ENCODE peak calls at places on chromosomes 3 and 15, in four cellular contexts. T is K562, A is GM23338, R is HL-60. F is an unnamed sample.

GRCh38 chr15:79160211-79160610 is 69.6 kb upstream of the RASGRF1 start:
- DNase-seq in R (no peak), T (no peak), A (no peak), F (no peak)

GRCh38 chr3:142782616-142783015 is 58.8 kb downstream of the TRPC1 start:
- DNase-seq in A (no peak), T (no peak), R (no peak), F (no peak)

GRCh38 chr15:90004671-90005070 is 3.5 kb downstream of the ZNF710 start:
- DNase-seq in A (no peak), T (no peak), R (peak), F (peak)

GRCh38 chr3:143963946-143964345 is 7.7 kb upstream of the DIPK2A start:
- DNase-seq in R (peak), T (no peak), A (no peak), F (no peak)

GRCh38 chr15:97993310-97993738 is 32.8 kb downstream of the ARRDC4 start:
- DNase-seq in R (no peak), T (peak), A (no peak), F (no peak)

GRCh38 chr3:157030712-157031111 is 129.2 kb downstream of the CCNL1 start:
- DNase-seq in A (no peak), T (no peak), R (no peak), F (no peak)

GRCh38 chr15:28125673-28126651 is 26.8 kb upstream of the OCA2 start:
- DNase-seq in T (peak), A (peak), R (peak), F (peak)

GRCh38 chr3:10015476-10015904 is 10.7 kb upstream of the FANCD2 start:
- DNase-seq in R (peak), T (no peak), A (no peak), F (peak)

GRCh38 chr15:40409366-40409765 is 3.8 kb downstream of the IVD start:
- DNase-seq in A (no peak), T (no peak), R (no peak), F (no peak)

GRCh38 chr3:111650378-111651275 is 55.5 kb upstream of the ZBED2 start:
- DNase-seq in A (no peak), R (no peak), T (no peak), F (no peak)

GRCh38 chr15:39193611-39194010 is 387.3 kb upstream of the THBS1 start:
- DNase-seq in R (no peak), A (no peak), T (no peak), F (peak)

GRCh38 chr15:69780374-69780773 is 317.3 kb downstream of the TLE3 start:
- DNase-seq in A (no peak), T (no peak), R (no peak), F (no peak)

GRCh38 chr3:184237772-184238171 is 8.4 kb downstream of the VWA5B2 start:
- DNase-seq in T (no peak), A (no peak), R (no peak), F (no peak)

GRCh38 chr3:26068890-26069289 is 279.0 kb downstream of the OXSM start:
- DNase-seq in R (no peak), A (no peak), T (no peak), F (no peak)

GRCh38 chr3:20316238-20316637 is 130.2 kb upstream of the SGO1 start:
- DNase-seq in R (no peak), T (no peak), A (no peak), F (no peak)

GRCh38 chr3:186978712-186979111 is 48.4 kb downstream of the ST6GAL1 start:
- DNase-seq in R (no peak), T (no peak), A (no peak), F (no peak)

GRCh38 chr3:52455283-52456168 is at the start of gene NISCH:
- DNase-seq in A (peak), R (peak), T (peak), F (peak)

GRCh38 chr3:169668957-169669681 is 5.6 kb upstream of the MECOM start:
- DNase-seq in T (peak), R (peak), A (peak), F (peak)

GRCh38 chr3:45687828-45688193 is 1.4 kb upstream of the SACM1L start:
- DNase-seq in T (no peak), R (no peak), A (no peak), F (no peak)

GRCh38 chr3:52052831-52053306 is 3.5 kb downstream of the DUSP7 start:
- DNase-seq in T (peak), R (peak), A (peak), F (peak)

GRCh38 chr3:119295816-119296484 is 1.8 kb downstream of the ARHGAP31 start:
- DNase-seq in R (no peak), A (no peak), T (no peak), F (no peak)

GRCh38 chr15:92714071-92714456 is 58.5 kb upstream of the FAM174B start:
- DNase-seq in R (no peak), A (peak), T (no peak), F (peak)

GRCh38 chr3:31879365-31879764 is 101.7 kb downstream of the OSBPL10 start:
- DNase-seq in A (no peak), T (no peak), R (no peak), F (no peak)

GRCh38 chr3:106206165-106206564 is 337.4 kb upstream of the CBLB start:
- DNase-seq in A (peak), T (no peak), R (peak), F (no peak)

GRCh38 chr3:55719508-55719907 is 232.4 kb upstream of the WNT5A start:
- DNase-seq in R (no peak), A (no peak), T (no peak), F (no peak)

GRCh38 chr15:82799183-82799841 is 6.6 kb downstream of the FSD2 start:
- DNase-seq in R (no peak), A (no peak), T (peak), F (no peak)

GRCh38 chr15:71743861-71744382 is 66.4 kb upstream of the NR2E3 start:
- DNase-seq in A (peak), T (peak), R (peak), F (peak)

GRCh38 chr15:72319360-72319984 is 485 bp downstream of the CELF6 start:
- DNase-seq in A (peak), T (no peak), R (no peak), F (peak)

GRCh38 chr3:186880392-186880791 is 37.9 kb downstream of the ADIPOQ start:
- DNase-seq in T (no peak), R (no peak), A (no peak), F (no peak)

GRCh38 chr3:148232409-148232808 is 465.3 kb upstream of the AGTR1 start:
- DNase-seq in T (no peak), R (no peak), A (no peak), F (no peak)

GRCh38 chr3:60574046-60574769 is 677.0 kb downstream of the FHIT start:
- DNase-seq in A (no peak), R (no peak), T (no peak), F (no peak)

GRCh38 chr3:104635872-104636580 is 730.7 kb upstream of the ALCAM start:
- DNase-seq in A (peak), T (no peak), R (no peak), F (peak)

GRCh38 chr15:68655686-68656437 is 77.1 kb downstream of the CORO2B start:
- DNase-seq in A (no peak), R (no peak), T (no peak), F (no peak)

GRCh38 chr3:14899993-14900618 is 47.3 kb upstream of the NR2C2 start:
- DNase-seq in A (peak), R (no peak), T (no peak), F (no peak)

GRCh38 chr3:53724566-53724965 is 121.7 kb downstream of the CHDH start:
- DNase-seq in R (no peak), T (no peak), A (no peak), F (no peak)

GRCh38 chr3:152309031-152309430 is 40.3 kb downstream of the MBNL1 start:
- DNase-seq in A (no peak), T (no peak), R (no peak), F (no peak)

GRCh38 chr15:74631935-74632560 is 16.4 kb downstream of the CLK3 start:
- DNase-seq in R (peak), A (peak), T (peak), F (peak)

GRCh38 chr3:27533718-27534578 is 49.8 kb upstream of the SLC4A7 start:
- DNase-seq in A (peak), R (peak), T (no peak), F (peak)
- TF ChIP-seq REST in A (no peak), R (no peak), T (no peak), F (no peak)

DNA sequence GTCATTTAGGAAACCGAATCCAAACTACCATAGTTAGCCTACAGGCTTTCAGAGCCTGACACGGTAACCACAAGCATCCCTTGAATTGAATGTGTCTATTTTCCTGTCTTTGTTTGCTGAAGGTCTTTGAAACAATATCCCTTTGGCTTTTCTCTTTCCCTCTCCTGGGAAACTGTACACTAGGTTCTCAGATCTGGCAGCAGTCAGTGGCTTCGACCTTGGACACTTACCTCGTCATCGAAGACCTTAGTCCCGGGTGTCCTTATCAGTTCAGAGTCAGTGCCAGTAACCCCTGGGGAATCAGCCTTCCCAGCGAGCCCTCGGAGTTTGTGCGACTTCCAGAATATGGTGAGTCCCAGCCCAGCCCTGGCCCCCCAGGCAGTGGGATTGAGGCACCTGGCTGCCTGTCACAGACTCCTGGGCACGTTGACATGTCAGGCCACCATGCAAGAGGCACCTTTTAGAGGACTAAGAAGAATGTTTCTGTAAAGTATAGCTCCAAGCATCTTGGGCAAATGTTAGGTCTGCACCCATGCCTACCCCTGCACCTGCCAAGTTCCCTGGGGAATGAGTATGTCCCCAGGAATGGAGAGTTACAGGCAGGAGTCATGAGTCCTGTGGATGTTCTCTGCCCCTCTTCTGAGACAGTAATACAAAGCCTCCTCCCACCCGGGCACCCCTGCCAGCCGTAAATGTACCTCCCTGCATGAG is 30.4 kb upstream of the UMPS start:
- DNase-seq in R (no peak), T (no peak), A (no peak), F (no peak)
- TF ChIP-seq REST in R (no peak), T (no peak), A (no peak), F (no peak)

GRCh38 chr15:34185666-34186065 is 24.2 kb downstream of the KATNBL1 start:
- DNase-seq in R (no peak), T (no peak), A (no peak), F (no peak)

GRCh38 chr15:34179257-34179656 is 30.6 kb downstream of the KATNBL1 start:
- DNase-seq in T (no peak), A (no peak), R (no peak), F (no peak)

GRCh38 chr15:34188711-34189110 is 21.2 kb downstream of the KATNBL1 start:
- DNase-seq in R (no peak), T (no peak), A (no peak), F (no peak)

DNA sequence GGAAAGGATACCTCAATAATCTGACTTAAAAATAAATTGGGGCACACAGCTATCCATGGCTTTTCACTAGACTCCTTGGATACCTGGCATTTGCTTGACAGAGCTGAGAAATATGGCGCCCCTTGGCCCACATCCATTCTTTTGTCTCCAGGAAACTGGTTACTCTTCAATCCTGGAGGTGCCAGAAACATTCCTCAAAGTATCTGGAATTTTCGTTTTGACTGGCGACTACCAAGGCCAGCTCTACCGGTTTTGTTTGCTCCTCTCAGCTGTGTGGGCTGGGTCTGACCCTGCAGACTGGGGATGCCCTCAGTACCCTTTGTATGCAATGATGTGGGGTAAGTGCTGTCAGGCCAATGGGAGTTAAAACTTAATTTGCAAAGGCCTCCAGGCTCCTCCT is 27.0 kb downstream of the KATNBL1 start:
- DNase-seq in R (no peak), T (no peak), A (peak), F (no peak)
- TF ChIP-seq REST in R (no peak), T (no peak), A (no peak), F (no peak)

GRCh38 chr15:62766599-62766998 is 275.9 kb upstream of the TPM1 start:
- DNase-seq in A (no peak), R (no peak), T (no peak), F (no peak)
- TF ChIP-seq REST in A (no peak), R (no peak), T (no peak), F (no peak)

DNA sequence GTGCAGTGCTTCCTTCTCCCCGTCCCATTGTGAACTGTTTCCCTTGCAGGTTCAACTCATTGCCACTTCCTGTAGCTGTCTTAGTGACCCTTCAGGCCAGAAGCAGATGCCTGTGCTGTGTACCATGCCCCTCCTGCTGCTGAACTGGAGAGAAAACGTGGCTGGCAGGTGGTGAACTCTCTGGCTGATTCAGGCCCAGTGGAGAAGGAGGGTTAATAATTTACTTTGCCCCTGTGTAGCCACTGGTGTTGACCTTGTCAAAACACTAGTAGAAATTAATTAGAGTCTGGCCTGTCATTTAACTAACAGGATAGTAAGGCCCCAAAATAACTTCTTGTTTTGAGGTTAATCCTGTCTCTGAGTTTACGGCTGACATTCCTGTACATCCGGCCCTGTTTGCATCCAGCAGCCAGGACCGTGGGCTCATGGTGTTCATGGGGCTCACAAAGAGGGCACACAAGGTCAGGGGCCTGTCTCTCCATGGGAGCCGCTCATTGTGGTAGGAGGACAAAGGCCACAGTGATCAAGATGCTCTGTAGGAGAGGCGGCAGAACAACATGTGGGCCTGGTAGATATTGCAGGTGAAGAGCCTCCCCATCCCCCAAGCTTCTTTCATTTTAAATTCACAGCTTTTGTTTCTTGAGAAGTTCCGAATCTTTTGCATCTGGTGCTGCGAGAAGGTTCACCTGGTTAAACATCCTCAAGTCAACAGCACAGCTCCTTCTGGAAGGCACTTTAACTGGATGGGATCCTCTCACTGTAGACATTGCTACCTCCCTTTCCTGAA is 101.6 kb downstream of the CGNL1 start:
- DNase-seq in T (no peak), R (no peak), A (peak), F (no peak)
- TF ChIP-seq REST in T (no peak), R (no peak), A (no peak), F (no peak)

F was measured in A549.